ENCODE peak calls at places on chromosomes 4 and X, in six cellular contexts. M, C, B, P, N and X are unnamed samples.

GRCh38 chrX:38561126-38561868 is at the start of gene TSPAN7:
- DNase-seq in M (peak), C (peak), B (peak), P (peak), N (peak), X (peak)

GRCh38 chr4:83251074-83251835 is 33.3 kb downstream of the COQ2 start:
- DNase-seq in M (no peak), C (no peak), B (no peak), P (no peak), N (no peak), X (no peak)

GRCh38 chr4:23728393-23728792 is 161.5 kb downstream of the PPARGC1A start:
- DNase-seq in M (no peak), C (no peak), B (peak), P (no peak), N (no peak), X (no peak)

GRCh38 chr4:36208884-36209473 is 35.3 kb downstream of the ARAP2 start:
- DNase-seq in M (no peak), C (no peak), B (no peak), P (no peak), N (no peak), X (no peak)

GRCh38 chr4:113181289-113182007 is 132.0 kb downstream of the ANK2 start:
- DNase-seq in M (no peak), C (no peak), B (no peak), P (peak), N (peak), X (no peak)

GRCh38 chr4:89836031-89836777 is 757 bp downstream of the SNCA start:
- DNase-seq in M (no peak), C (peak), B (no peak), P (peak), N (peak), X (no peak)

GRCh38 chr4:80206541-80207171 is 9.4 kb downstream of the PRDM8 start:
- DNase-seq in M (no peak), C (no peak), B (no peak), P (no peak), N (no peak), X (no peak)

GRCh38 chr4:162959056-162959455 is 207.6 kb downstream of the NAF1 start:
- DNase-seq in M (no peak), C (peak), B (no peak), P (peak), N (peak), X (no peak)

GRCh38 chr4:48016141-48017107 is at the start of the genes CNGA1 and NIPAL1:
- DNase-seq in M (peak), C (peak), B (peak), P (peak), N (peak), X (peak)

GRCh38 chr4:156941940-156942548 is 29.6 kb downstream of the PDGFC start:
- DNase-seq in M (no peak), C (peak), B (peak), P (peak), N (peak), X (peak)

GRCh38 chr4:78591404-78591803 is 39.8 kb downstream of the ANXA3 start:
- DNase-seq in M (no peak), C (no peak), B (no peak), P (no peak), N (no peak), X (no peak)

GRCh38 chr4:139889194-139889762 is 223.7 kb downstream of the MGST2 start:
- DNase-seq in M (peak), C (no peak), B (peak), P (no peak), N (no peak), X (no peak)

GRCh38 chr4:128228021-128228571 is 59.5 kb downstream of the PGRMC2 start:
- DNase-seq in M (no peak), C (no peak), B (peak), P (no peak), N (peak), X (no peak)

GRCh38 chrX:21949689-21950088 is 9.2 kb downstream of the SMS start:
- DNase-seq in M (no peak), C (no peak), B (no peak), P (no peak), N (no peak), X (no peak)

GRCh38 chr4:137226221-137226620 is 306.1 kb downstream of the PCDH18 start:
- DNase-seq in M (no peak), C (no peak), B (no peak), P (no peak), N (no peak), X (no peak)

GRCh38 chr4:137226900-137227299 is 305.4 kb downstream of the PCDH18 start:
- DNase-seq in M (no peak), C (peak), B (peak), P (no peak), N (peak), X (no peak)
- TF ChIP-seq CTCF in M (peak), C (peak), B (no peak), P (peak), N (peak), X (peak)

DNA sequence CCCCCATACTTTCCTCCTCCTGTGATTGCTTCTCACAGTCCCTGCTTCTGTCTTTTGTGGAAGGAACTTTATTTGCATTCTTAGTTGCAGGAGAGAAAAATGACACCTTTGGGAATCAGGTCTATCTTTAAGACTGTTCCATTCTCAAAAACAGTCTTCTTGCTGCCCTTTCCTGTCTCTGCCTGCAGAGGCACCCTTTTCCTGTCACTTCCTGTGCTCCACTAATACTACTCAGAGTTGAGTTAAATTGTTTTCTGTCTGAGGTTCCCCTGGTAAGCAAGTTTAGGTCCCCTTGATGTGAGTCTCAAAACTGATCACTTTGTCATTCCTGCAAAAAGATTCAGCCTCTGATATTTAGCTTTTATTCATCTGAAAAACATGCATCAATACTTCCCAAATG is 208.8 kb upstream of the CLNK start:
- DNase-seq in M (no peak), C (peak), B (no peak), P (peak), N (peak), X (no peak)
- TF ChIP-seq CTCF in M (no peak), C (peak), B (no peak), P (peak), N (peak), X (peak)

DNA sequence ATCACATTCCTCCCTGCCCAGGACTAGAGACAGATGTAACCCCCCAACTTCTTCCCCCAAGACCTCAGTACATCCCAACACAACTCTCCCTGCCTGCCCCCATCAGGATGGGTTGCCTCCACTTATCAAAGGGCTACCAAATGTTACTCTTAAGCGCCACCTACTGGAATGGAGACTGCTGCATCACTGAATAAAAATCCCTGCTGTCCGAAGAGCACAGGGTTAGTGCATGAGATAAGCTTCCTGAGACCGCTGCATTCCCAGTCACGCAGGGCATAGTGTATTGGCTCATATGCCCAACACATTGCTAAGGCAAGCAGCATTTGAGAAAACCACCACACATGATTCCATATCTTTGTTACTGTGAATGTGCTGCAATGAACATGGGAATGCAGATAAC is 544.5 kb downstream of the PPP4R3C start:
- DNase-seq in M (no peak), C (peak), B (no peak), P (peak), N (peak), X (no peak)
- TF ChIP-seq CTCF in M (peak), C (peak), B (no peak), P (peak), N (peak), X (peak)

DNA sequence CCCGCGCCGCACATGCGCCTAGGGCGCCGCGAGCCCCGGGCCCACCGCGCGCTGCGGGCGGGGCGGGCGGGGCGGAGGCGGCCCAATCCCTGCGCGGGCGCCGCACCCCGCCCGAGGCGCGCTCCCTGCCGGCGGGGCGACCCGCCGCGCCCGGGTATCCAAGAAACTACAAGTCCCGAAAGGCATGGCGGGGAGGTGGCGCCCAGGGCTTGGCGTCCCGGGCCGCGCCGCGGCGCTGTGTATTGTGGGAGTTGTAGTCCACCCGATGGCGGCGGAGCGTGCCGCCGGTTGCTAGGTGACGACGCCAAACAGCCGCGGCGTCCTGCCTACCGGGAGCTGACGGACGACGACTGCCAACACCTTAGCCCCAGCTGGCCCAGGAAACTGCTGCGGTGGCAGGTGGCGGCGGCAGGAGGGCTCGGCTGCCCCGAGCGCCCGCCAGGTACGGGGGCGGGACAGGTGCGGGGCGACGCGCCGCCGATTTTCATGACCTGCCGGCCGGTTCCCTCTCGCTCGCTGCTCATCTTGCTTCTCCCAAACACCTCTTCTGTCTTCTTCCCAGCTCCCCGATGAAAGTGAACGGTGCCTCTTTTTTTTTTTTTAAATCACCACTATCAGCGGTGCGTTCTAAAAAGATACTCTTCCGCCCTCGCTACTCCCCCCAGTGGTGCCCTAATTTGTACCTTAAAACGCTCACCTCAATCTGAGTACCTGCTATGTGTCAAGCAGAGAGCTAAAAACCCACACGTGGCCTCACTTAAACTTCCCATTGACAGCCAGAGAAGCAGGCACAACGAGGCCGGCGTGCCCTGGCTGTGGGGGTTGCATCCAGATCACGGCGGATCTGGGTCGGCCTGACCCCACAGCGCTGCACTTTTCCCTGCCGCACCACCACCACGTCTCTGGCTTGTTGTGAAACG is at the start of gene CFAP99:
- DNase-seq in M (peak), C (peak), B (peak), P (peak), N (peak), X (peak)
- TF ChIP-seq CTCF in M (peak), C (no peak), B (peak), P (no peak), N (peak), X (no peak)

DNA sequence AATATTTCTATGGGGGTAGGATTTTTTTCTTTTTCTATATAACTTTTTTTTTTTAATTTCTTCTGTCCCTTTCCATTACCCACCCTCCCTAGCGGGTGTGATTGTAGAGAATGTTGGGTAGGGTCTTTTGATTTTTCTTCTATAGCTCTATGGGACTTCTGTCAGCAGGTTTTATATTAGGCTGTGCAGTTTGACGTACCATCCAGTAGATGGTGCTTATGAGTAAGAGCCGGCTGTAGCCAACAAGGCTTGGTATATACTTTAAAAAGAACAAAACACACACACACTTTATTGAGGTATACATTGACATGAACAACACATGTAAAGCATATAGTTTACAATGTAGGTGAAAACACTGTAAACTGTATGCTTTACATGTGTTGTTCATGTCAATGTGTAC is 247.9 kb upstream of the POF1B start:
- DNase-seq in M (no peak), C (peak), B (no peak), P (peak), N (no peak), X (no peak)
- TF ChIP-seq CTCF in M (peak), C (peak), B (peak), P (no peak), N (no peak), X (peak)

GRCh38 chr4:110508827-110509446 is 33.0 kb downstream of the ENPEP start:
- DNase-seq in M (no peak), C (peak), B (peak), P (peak), N (no peak), X (no peak)
- TF ChIP-seq CTCF in M (peak), C (peak), B (peak), P (peak), N (peak), X (peak)

DNA sequence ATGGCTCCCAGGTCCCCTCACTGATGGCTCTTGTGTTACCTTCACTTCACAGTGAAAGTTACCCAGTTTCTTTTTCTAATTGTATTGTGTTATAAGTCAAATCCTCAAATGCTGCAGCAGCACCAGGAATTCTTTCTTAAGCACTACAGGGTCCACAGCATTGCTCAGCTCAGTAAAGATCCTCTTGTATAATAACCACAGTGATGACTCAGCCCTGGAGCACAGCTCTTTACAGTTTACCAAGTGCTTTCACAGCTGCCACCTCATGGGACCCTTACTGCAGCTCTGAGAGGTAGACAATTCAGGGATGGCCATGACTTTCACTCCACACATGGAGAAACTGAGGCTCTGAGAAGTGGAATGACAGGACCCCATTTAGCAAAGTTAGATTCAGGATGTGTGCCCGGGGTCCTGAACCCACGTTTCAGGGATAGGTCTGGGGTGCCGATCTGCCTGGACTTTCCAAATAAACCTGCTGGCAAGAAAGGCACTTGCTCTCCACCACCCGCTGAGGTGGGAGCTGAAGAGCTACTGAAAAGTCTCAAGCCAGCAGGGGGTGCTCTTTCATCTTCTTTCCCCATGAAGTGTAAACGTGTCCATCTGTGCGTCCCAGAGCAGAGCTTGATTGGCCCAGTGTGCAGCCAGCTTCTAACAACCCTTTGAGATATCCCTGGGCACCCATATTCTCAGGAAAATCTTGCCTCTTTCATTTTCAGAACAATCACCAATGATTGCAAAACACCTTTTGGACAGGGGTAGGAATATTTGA is 35.7 kb upstream of the GABRQ start:
- DNase-seq in M (peak), C (peak), B (no peak), P (no peak), N (peak), X (no peak)
- TF ChIP-seq CTCF in M (peak), C (peak), B (no peak), P (no peak), N (peak), X (peak)

GRCh38 chr4:144355809-144356757 is 215.6 kb upstream of the GYPA start:
- DNase-seq in M (no peak), C (peak), B (peak), P (peak), N (peak), X (no peak)
- TF ChIP-seq CTCF in M (no peak), C (peak), B (peak), P (peak), N (peak), X (peak)